ENCODE peak calls at places on chromosomes 3 and 15, in ten cellular contexts. One of them, this sample, is unnamed.
A peak's percentile ranks its signal among the peaks of the same experiment; 100 is the strongest.

GRCh38 chr3:65888980-65889706 is 149.6 kb downstream of the MAGI1 start:
- DNase-seq in GM23338: peak; percentile 36
- DNase-seq in neural progenitor cell: no peak
- DNase-seq in CD4-positive, alpha-beta memory T cell: no peak
- DNase-seq in IMR-90: peak; percentile 98
- DNase-seq in SK-N-SH: no peak
- DNase-seq in neuronal stem cell: no peak
- DNase-seq in SJSA1: peak; percentile 80
- DNase-seq in PC-9: peak; percentile 10
- DNase-seq in heart right ventricle: peak; percentile 14
- DNase-seq in this sample: no peak

GRCh38 chr3:116179091-116179490 is 266.2 kb downstream of the LSAMP start:
- DNase-seq in neural progenitor cell: no peak
- DNase-seq in GM23338: no peak
- DNase-seq in CD4-positive, alpha-beta memory T cell: no peak
- DNase-seq in heart right ventricle: no peak
- DNase-seq in neuronal stem cell: no peak
- DNase-seq in PC-9: no peak
- DNase-seq in SK-N-SH: no peak
- DNase-seq in IMR-90: peak; percentile 85
- DNase-seq in SJSA1: peak; percentile 56
- DNase-seq in this sample: no peak

GRCh38 chr3:24296441-24297205 is 198.0 kb downstream of the THRB start:
- DNase-seq in PC-9: no peak
- DNase-seq in GM23338: peak; percentile 9
- DNase-seq in IMR-90: peak; percentile 41
- DNase-seq in neuronal stem cell: no peak
- DNase-seq in SJSA1: peak; percentile 64
- DNase-seq in neural progenitor cell: peak; percentile 16
- DNase-seq in CD4-positive, alpha-beta memory T cell: no peak
- DNase-seq in SK-N-SH: no peak
- DNase-seq in heart right ventricle: no peak
- DNase-seq in this sample: no peak

GRCh38 chr3:187006884-187007630 is 76.7 kb downstream of the ST6GAL1 start:
- DNase-seq in SJSA1: no peak
- DNase-seq in neuronal stem cell: no peak
- DNase-seq in neural progenitor cell: no peak
- DNase-seq in CD4-positive, alpha-beta memory T cell: peak; percentile 31
- DNase-seq in SK-N-SH: no peak
- DNase-seq in PC-9: no peak
- DNase-seq in IMR-90: peak; percentile 52
- DNase-seq in GM23338: no peak
- DNase-seq in heart right ventricle: no peak
- DNase-seq in this sample: no peak

GRCh38 chr15:100114100-100114499 is 227.7 kb downstream of the ADAMTS17 start:
- DNase-seq in neural progenitor cell: peak; percentile 28
- DNase-seq in SJSA1: peak; percentile 90
- DNase-seq in heart right ventricle: peak; percentile 88
- DNase-seq in PC-9: peak; percentile 48
- DNase-seq in IMR-90: peak; percentile 92
- DNase-seq in CD4-positive, alpha-beta memory T cell: no peak
- DNase-seq in neuronal stem cell: no peak
- DNase-seq in GM23338: no peak
- DNase-seq in SK-N-SH: no peak
- DNase-seq in this sample: no peak

GRCh38 chr3:56761887-56762605 is 39.7 kb downstream of the ARHGEF3 start:
- DNase-seq in SK-N-SH: peak; percentile 49
- DNase-seq in CD4-positive, alpha-beta memory T cell: no peak
- DNase-seq in GM23338: no peak
- DNase-seq in SJSA1: no peak
- DNase-seq in neuronal stem cell: no peak
- DNase-seq in heart right ventricle: no peak
- DNase-seq in IMR-90: peak; percentile 11
- DNase-seq in PC-9: no peak
- DNase-seq in neural progenitor cell: no peak
- DNase-seq in this sample: peak; percentile 43

GRCh38 chr3:66472313-66473134 is 28.3 kb downstream of the LRIG1 start:
- DNase-seq in neural progenitor cell: no peak
- DNase-seq in SK-N-SH: no peak
- DNase-seq in GM23338: no peak
- DNase-seq in neuronal stem cell: no peak
- DNase-seq in CD4-positive, alpha-beta memory T cell: no peak
- DNase-seq in SJSA1: peak; percentile 84
- DNase-seq in heart right ventricle: no peak
- DNase-seq in IMR-90: peak; percentile 88
- DNase-seq in PC-9: no peak
- DNase-seq in this sample: no peak

GRCh38 chr15:90232941-90233700 is 620 bp downstream of the CIB1 start:
- DNase-seq in GM23338: peak; percentile 87
- DNase-seq in heart right ventricle: peak; percentile 45
- DNase-seq in IMR-90: peak; percentile 26
- DNase-seq in SJSA1: no peak
- DNase-seq in PC-9: peak; percentile 79
- DNase-seq in neural progenitor cell: peak; percentile 72
- DNase-seq in CD4-positive, alpha-beta memory T cell: peak; percentile 40
- DNase-seq in SK-N-SH: peak; percentile 73
- DNase-seq in neuronal stem cell: peak; percentile 49
- DNase-seq in this sample: peak; percentile 53

GRCh38 chr3:159453036-159453435 is 535.6 kb upstream of the IL12A start:
- DNase-seq in CD4-positive, alpha-beta memory T cell: no peak
- DNase-seq in PC-9: no peak
- DNase-seq in IMR-90: no peak
- DNase-seq in neuronal stem cell: no peak
- DNase-seq in SK-N-SH: peak; percentile 8
- DNase-seq in neural progenitor cell: no peak
- DNase-seq in heart right ventricle: no peak
- DNase-seq in SJSA1: no peak
- DNase-seq in GM23338: no peak
- DNase-seq in this sample: no peak

GRCh38 chr3:159451067-159451466 is 537.6 kb upstream of the IL12A start:
- DNase-seq in SK-N-SH: no peak
- DNase-seq in PC-9: no peak
- DNase-seq in neural progenitor cell: no peak
- DNase-seq in IMR-90: no peak
- DNase-seq in GM23338: no peak
- DNase-seq in neuronal stem cell: no peak
- DNase-seq in SJSA1: peak; percentile 10
- DNase-seq in heart right ventricle: no peak
- DNase-seq in CD4-positive, alpha-beta memory T cell: no peak
- DNase-seq in this sample: no peak

GRCh38 chr3:159447841-159448240 is 540.8 kb upstream of the IL12A start:
- DNase-seq in IMR-90: no peak
- DNase-seq in SJSA1: no peak
- DNase-seq in CD4-positive, alpha-beta memory T cell: no peak
- DNase-seq in neuronal stem cell: no peak
- DNase-seq in neural progenitor cell: no peak
- DNase-seq in GM23338: no peak
- DNase-seq in PC-9: no peak
- DNase-seq in SK-N-SH: no peak
- DNase-seq in heart right ventricle: no peak
- DNase-seq in this sample: no peak

GRCh38 chr3:159451482-159451881 is 537.2 kb upstream of the IL12A start:
- DNase-seq in PC-9: no peak
- DNase-seq in neural progenitor cell: no peak
- DNase-seq in IMR-90: no peak
- DNase-seq in heart right ventricle: no peak
- DNase-seq in GM23338: no peak
- DNase-seq in CD4-positive, alpha-beta memory T cell: no peak
- DNase-seq in neuronal stem cell: no peak
- DNase-seq in SJSA1: no peak
- DNase-seq in SK-N-SH: no peak
- DNase-seq in this sample: no peak

DNA sequence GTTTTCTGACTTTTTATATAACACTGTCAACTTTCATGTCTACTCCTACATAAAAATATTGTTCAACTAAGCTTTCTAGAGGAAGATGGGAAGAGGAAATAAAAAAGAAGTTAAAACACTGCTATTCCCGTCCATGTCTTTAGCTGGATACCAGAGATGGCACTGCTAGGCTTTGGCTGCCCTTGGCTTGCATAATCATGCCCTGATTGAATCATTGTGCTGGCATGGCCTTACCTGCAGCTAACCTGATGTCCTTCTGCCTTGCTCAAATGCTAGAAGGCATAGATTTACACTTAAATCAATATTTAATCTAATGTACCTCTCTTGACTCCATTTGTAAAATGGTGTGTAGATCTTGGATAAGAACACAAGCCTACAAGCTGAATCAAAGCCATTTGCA is 539.7 kb upstream of the IL12A start:
- DNase-seq in IMR-90: no peak
- DNase-seq in neuronal stem cell: no peak
- DNase-seq in neural progenitor cell: no peak
- DNase-seq in PC-9: no peak
- DNase-seq in SJSA1: no peak
- DNase-seq in heart right ventricle: no peak
- DNase-seq in SK-N-SH: no peak
- DNase-seq in CD4-positive, alpha-beta memory T cell: no peak
- DNase-seq in GM23338: no peak
- DNase-seq in this sample: no peak
- H3K4me1 ChIP-seq in IMR-90: no peaks in the 10 kb centered on the region
- H3K4me1 ChIP-seq in neuronal stem cell: no peaks in the 10 kb centered on the region
- H3K4me1 ChIP-seq in neural progenitor cell: no peaks in the 10 kb centered on the region
- H3K4me1 ChIP-seq in PC-9: no peaks in the 10 kb centered on the region
- H3K4me1 ChIP-seq in SJSA1: peaks cover 9% of the 10 kb centered on the region
- H3K4me1 ChIP-seq in heart right ventricle: no peaks in the 10 kb centered on the region
- H3K4me1 ChIP-seq in SK-N-SH: peaks cover 2% of the 10 kb centered on the region
- H3K4me1 ChIP-seq in CD4-positive, alpha-beta memory T cell: no peaks in the 10 kb centered on the region
- H3K4me1 ChIP-seq in GM23338: peaks cover 4% of the 10 kb centered on the region
- H3K4me1 ChIP-seq in this sample: no peaks in the 10 kb centered on the region

DNA sequence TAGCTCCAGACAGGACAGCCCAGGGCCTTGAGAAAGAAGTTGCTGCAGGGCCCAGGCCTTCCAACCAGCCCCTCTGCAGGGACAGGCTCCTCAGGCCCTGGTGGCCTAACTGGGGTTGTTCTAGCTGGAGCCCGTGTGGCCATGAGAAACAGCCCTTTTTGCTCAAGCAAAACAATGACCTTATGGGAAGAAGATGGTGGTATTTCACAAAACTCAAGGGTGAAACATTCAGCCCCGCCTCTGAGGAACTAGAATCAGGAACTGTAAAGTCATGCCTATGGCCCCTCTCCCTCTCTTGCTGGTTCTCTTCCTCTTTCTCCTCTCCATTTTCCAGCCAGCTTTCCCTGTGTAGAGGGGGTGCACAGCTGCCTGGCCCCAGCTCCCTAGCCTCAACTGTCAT is 273.3 kb downstream of the RPLP1 start:
- DNase-seq in SJSA1: no peak
- DNase-seq in GM23338: no peak
- DNase-seq in CD4-positive, alpha-beta memory T cell: no peak
- DNase-seq in IMR-90: no peak
- DNase-seq in SK-N-SH: no peak
- DNase-seq in heart right ventricle: peak; percentile 13
- DNase-seq in neural progenitor cell: no peak
- DNase-seq in neuronal stem cell: no peak
- DNase-seq in PC-9: no peak
- DNase-seq in this sample: no peak
- H3K27ac ChIP-seq in SJSA1: no peak overlapping the region
- H3K27ac ChIP-seq in GM23338: no peak overlapping the region
- H3K27ac ChIP-seq in CD4-positive, alpha-beta memory T cell: no peak overlapping the region
- H3K27ac ChIP-seq in IMR-90: no peak overlapping the region
- H3K27ac ChIP-seq in SK-N-SH: no peak overlapping the region
- H3K27ac ChIP-seq in heart right ventricle: no peak overlapping the region
- H3K27ac ChIP-seq in neural progenitor cell: no peak overlapping the region
- H3K27ac ChIP-seq in neuronal stem cell: no peak overlapping the region
- H3K27ac ChIP-seq in PC-9: no peak overlapping the region
- H3K27ac ChIP-seq in this sample: no peak overlapping the region

GRCh38 chr3:142945023-142945422 is 18.5 kb downstream of the PAQR9 start:
- DNase-seq in neuronal stem cell: no peak
- DNase-seq in GM23338: no peak
- DNase-seq in IMR-90: no peak
- DNase-seq in heart right ventricle: no peak
- DNase-seq in PC-9: no peak
- DNase-seq in SJSA1: no peak
- DNase-seq in CD4-positive, alpha-beta memory T cell: no peak
- DNase-seq in neural progenitor cell: no peak
- DNase-seq in SK-N-SH: no peak
- DNase-seq in this sample: no peak

GRCh38 chr3:142941373-142942123 is 21.9 kb downstream of the PAQR9 start:
- DNase-seq in neuronal stem cell: no peak
- DNase-seq in heart right ventricle: no peak
- DNase-seq in IMR-90: no peak
- DNase-seq in CD4-positive, alpha-beta memory T cell: no peak
- DNase-seq in GM23338: no peak
- DNase-seq in neural progenitor cell: no peak
- DNase-seq in SJSA1: no peak
- DNase-seq in PC-9: no peak
- DNase-seq in SK-N-SH: no peak
- DNase-seq in this sample: no peak

GRCh38 chr3:142943349-142943748 is 20.1 kb downstream of the PAQR9 start:
- DNase-seq in heart right ventricle: no peak
- DNase-seq in CD4-positive, alpha-beta memory T cell: no peak
- DNase-seq in PC-9: no peak
- DNase-seq in neuronal stem cell: no peak
- DNase-seq in neural progenitor cell: no peak
- DNase-seq in SJSA1: no peak
- DNase-seq in IMR-90: no peak
- DNase-seq in GM23338: no peak
- DNase-seq in SK-N-SH: no peak
- DNase-seq in this sample: no peak

GRCh38 chr3:142944346-142944745 is 19.1 kb downstream of the PAQR9 start:
- DNase-seq in GM23338: no peak
- DNase-seq in SK-N-SH: no peak
- DNase-seq in neuronal stem cell: no peak
- DNase-seq in heart right ventricle: no peak
- DNase-seq in CD4-positive, alpha-beta memory T cell: no peak
- DNase-seq in SJSA1: no peak
- DNase-seq in neural progenitor cell: no peak
- DNase-seq in PC-9: no peak
- DNase-seq in IMR-90: no peak
- DNase-seq in this sample: no peak

DNA sequence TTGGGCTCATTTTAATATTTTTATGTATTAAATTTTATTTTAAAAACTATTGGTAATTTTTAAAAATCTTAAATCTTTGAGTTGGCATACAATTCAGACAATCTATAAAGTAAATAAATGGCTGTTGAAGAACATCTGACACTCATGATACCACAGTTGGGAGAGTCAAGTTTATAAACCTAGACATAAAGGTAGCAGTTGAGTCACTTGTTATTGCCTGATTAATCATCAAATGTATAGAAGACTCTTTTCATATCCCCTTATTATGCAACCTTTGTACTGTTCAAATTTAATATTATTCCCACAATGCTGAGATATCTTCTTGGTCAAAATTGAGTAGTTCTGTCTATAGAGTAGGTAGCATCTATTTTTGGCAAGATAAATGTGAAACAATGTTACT is 19.6 kb downstream of the PAQR9 start:
- DNase-seq in neural progenitor cell: no peak
- DNase-seq in PC-9: no peak
- DNase-seq in heart right ventricle: no peak
- DNase-seq in IMR-90: no peak
- DNase-seq in CD4-positive, alpha-beta memory T cell: no peak
- DNase-seq in SJSA1: no peak
- DNase-seq in neuronal stem cell: no peak
- DNase-seq in GM23338: no peak
- DNase-seq in SK-N-SH: no peak
- DNase-seq in this sample: no peak
- H3K4me3 ChIP-seq in neural progenitor cell: no peak overlapping the region
- H3K4me3 ChIP-seq in PC-9: no peak overlapping the region
- H3K4me3 ChIP-seq in heart right ventricle: no peak overlapping the region
- H3K4me3 ChIP-seq in IMR-90: no peak overlapping the region
- H3K4me3 ChIP-seq in CD4-positive, alpha-beta memory T cell: no peak overlapping the region
- H3K4me3 ChIP-seq in SJSA1: no peak overlapping the region
- H3K4me3 ChIP-seq in neuronal stem cell: no peak overlapping the region
- H3K4me3 ChIP-seq in GM23338: no peak overlapping the region
- H3K4me3 ChIP-seq in SK-N-SH: no peak overlapping the region
- H3K4me3 ChIP-seq in this sample: no peak overlapping the region

DNA sequence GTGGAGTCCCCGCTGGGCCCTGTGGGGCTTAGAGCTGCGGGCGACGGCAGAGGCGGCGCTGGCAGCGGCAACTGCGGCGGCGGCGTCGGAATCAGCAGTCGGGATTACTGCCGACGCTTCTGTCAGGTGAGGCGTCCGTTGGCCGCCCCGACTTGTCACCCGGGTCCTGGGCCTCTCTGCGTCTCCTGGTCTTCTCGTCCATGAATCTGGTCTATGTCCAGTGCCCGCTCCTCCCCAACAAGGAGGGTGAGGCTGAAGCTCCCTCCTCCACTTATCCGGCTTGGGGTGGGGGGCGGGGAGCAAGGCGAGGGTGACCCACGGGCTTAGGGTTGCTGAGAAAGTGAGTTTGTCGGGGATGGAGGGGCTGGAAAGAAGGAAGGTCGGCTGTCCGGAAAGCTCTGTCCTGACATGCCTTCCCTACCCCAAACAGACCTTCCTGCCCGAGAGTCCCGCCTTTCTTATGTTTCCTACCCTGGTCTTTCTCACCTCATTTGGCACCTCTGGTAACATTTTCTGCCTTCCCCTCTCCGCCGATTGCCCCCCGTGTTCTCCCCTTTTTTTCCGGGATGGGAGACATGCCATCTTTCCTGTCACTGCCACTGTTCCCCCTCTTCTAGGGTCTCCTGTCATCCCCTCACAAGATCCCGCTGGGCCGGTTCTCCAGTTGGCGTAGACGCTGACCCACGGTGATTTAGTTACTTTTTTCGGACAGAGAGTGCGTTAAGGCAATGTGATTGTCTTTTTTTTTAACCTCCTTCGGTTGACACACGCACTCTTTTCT is 515 bp downstream of the ZNF654 start:
- DNase-seq in SK-N-SH: peak; percentile 46
- DNase-seq in PC-9: no peak
- DNase-seq in CD4-positive, alpha-beta memory T cell: peak; percentile 3
- DNase-seq in neural progenitor cell: peak; percentile 47
- DNase-seq in SJSA1: no peak
- DNase-seq in heart right ventricle: peak; percentile 12
- DNase-seq in GM23338: peak; percentile 21
- DNase-seq in neuronal stem cell: peak; percentile 3
- DNase-seq in IMR-90: no peak
- DNase-seq in this sample: no peak
- H3K4me1 ChIP-seq in SK-N-SH: peaks cover 16% of the 10 kb centered on the region
- H3K4me1 ChIP-seq in PC-9: peaks cover 30% of the 10 kb centered on the region
- H3K4me1 ChIP-seq in CD4-positive, alpha-beta memory T cell: peaks cover 71% of the 10 kb centered on the region
- H3K4me1 ChIP-seq in neural progenitor cell: peaks cover 21% of the 10 kb centered on the region
- H3K4me1 ChIP-seq in SJSA1: no peaks in the 10 kb centered on the region
- H3K4me1 ChIP-seq in heart right ventricle: peaks cover 57% of the 10 kb centered on the region
- H3K4me1 ChIP-seq in GM23338: peaks cover 10% of the 10 kb centered on the region
- H3K4me1 ChIP-seq in neuronal stem cell: no peaks in the 10 kb centered on the region
- H3K4me1 ChIP-seq in IMR-90: peaks cover 1% of the 10 kb centered on the region
- H3K4me1 ChIP-seq in this sample: peaks cover 51% of the 10 kb centered on the region

This sample was measured in CD8-positive, alpha-beta T cell.